ENCODE peak calls at places on chromosomes 11 and 22, in seven cellular contexts. One of them, this sample, is unnamed.

GRCh38 chr22:20779813-20780148 is 5.9 kb downstream of the SERPIND1 start:
- DNase-seq in K562: no peak
- DNase-seq in A549: no peak
- DNase-seq in ovary: no peak
- DNase-seq in GM12892: no peak
- DNase-seq in stomach: no peak
- DNase-seq in IMR-90: peak
- DNase-seq in this sample: peak

GRCh38 chr22:23388492-23389009 is 191.5 kb downstream of the IGLL1 start:
- DNase-seq in K562: no peak
- DNase-seq in A549: no peak
- DNase-seq in ovary: no peak
- DNase-seq in GM12892: no peak
- DNase-seq in stomach: no peak
- DNase-seq in IMR-90: no peak
- DNase-seq in this sample: no peak

GRCh38 chr11:20949585-20949984 is 280.2 kb downstream of the NELL1 start:
- DNase-seq in K562: no peak
- DNase-seq in A549: no peak
- DNase-seq in ovary: no peak
- DNase-seq in GM12892: no peak
- DNase-seq in stomach: no peak
- DNase-seq in IMR-90: no peak
- DNase-seq in this sample: no peak

GRCh38 chr11:15613231-15613630 is 498.5 kb downstream of the INSC start:
- DNase-seq in K562: no peak
- DNase-seq in A549: no peak
- DNase-seq in ovary: no peak
- DNase-seq in GM12892: no peak
- DNase-seq in stomach: no peak
- DNase-seq in IMR-90: peak
- DNase-seq in this sample: no peak

GRCh38 chr11:10439924-10440323 is 15.1 kb upstream of the AMPD3 start:
- DNase-seq in K562: no peak
- DNase-seq in A549: no peak
- DNase-seq in ovary: no peak
- DNase-seq in GM12892: no peak
- DNase-seq in stomach: no peak
- DNase-seq in IMR-90: no peak
- DNase-seq in this sample: no peak

GRCh38 chr11:92024788-92025187 is 199.8 kb upstream of the FAT3 start:
- DNase-seq in K562: no peak
- DNase-seq in A549: no peak
- DNase-seq in ovary: no peak
- DNase-seq in GM12892: no peak
- DNase-seq in stomach: no peak
- DNase-seq in IMR-90: no peak
- DNase-seq in this sample: no peak

GRCh38 chr11:31106963-31107576 is 262.5 kb downstream of the DCDC1 start:
- DNase-seq in K562: peak
- DNase-seq in A549: peak
- DNase-seq in ovary: peak
- DNase-seq in GM12892: no peak
- DNase-seq in stomach: peak
- DNase-seq in IMR-90: peak
- DNase-seq in this sample: peak

GRCh38 chr11:126411971-126412381 is 56.5 kb downstream of the ST3GAL4 start:
- DNase-seq in K562: peak
- DNase-seq in A549: no peak
- DNase-seq in ovary: peak
- DNase-seq in GM12892: no peak
- DNase-seq in stomach: no peak
- DNase-seq in IMR-90: no peak
- DNase-seq in this sample: no peak

GRCh38 chr11:111086058-111086457 is 159.5 kb upstream of the POU2AF2 start:
- DNase-seq in K562: no peak
- DNase-seq in A549: no peak
- DNase-seq in ovary: no peak
- DNase-seq in GM12892: no peak
- DNase-seq in stomach: no peak
- DNase-seq in IMR-90: no peak
- DNase-seq in this sample: no peak

GRCh38 chr11:46260161-46260560 is 17.3 kb upstream of the CREB3L1 start:
- DNase-seq in K562: no peak
- DNase-seq in A549: no peak
- DNase-seq in ovary: no peak
- DNase-seq in GM12892: no peak
- DNase-seq in stomach: no peak
- DNase-seq in IMR-90: no peak
- DNase-seq in this sample: no peak

GRCh38 chr22:23113847-23114720 is 27.7 kb downstream of the RSPH14 start:
- DNase-seq in K562: peak
- DNase-seq in A549: no peak
- DNase-seq in ovary: no peak
- DNase-seq in GM12892: no peak
- DNase-seq in stomach: no peak
- DNase-seq in IMR-90: no peak
- DNase-seq in this sample: no peak

GRCh38 chr11:58968251-58968711 is 29.0 kb downstream of the GLYATL1 start:
- DNase-seq in K562: no peak
- DNase-seq in A549: no peak
- DNase-seq in ovary: no peak
- DNase-seq in GM12892: no peak
- DNase-seq in stomach: peak
- DNase-seq in IMR-90: no peak
- DNase-seq in this sample: no peak

GRCh38 chr11:20056109-20057054 is 103.9 kb downstream of the DBX1 start:
- DNase-seq in K562: no peak
- DNase-seq in A549: no peak
- DNase-seq in ovary: no peak
- DNase-seq in GM12892: no peak
- DNase-seq in stomach: peak
- DNase-seq in IMR-90: no peak
- DNase-seq in this sample: no peak

GRCh38 chr11:27291954-27292641 is 70.9 kb downstream of the CCDC34 start:
- DNase-seq in K562: no peak
- DNase-seq in A549: no peak
- DNase-seq in ovary: no peak
- DNase-seq in GM12892: no peak
- DNase-seq in stomach: peak
- DNase-seq in IMR-90: no peak
- DNase-seq in this sample: no peak

GRCh38 chr11:120383518-120384155 is 47.4 kb downstream of the ARHGEF12 start:
- DNase-seq in K562: no peak
- DNase-seq in A549: no peak
- DNase-seq in ovary: no peak
- DNase-seq in GM12892: no peak
- DNase-seq in stomach: no peak
- DNase-seq in IMR-90: no peak
- DNase-seq in this sample: no peak

GRCh38 chr22:19675428-19675827 is 38.9 kb upstream of the SEPTIN5 start:
- DNase-seq in K562: no peak
- DNase-seq in A549: no peak
- DNase-seq in ovary: no peak
- DNase-seq in GM12892: no peak
- DNase-seq in stomach: no peak
- DNase-seq in IMR-90: no peak
- DNase-seq in this sample: no peak

GRCh38 chr22:45499746-45500145 is 2.9 kb upstream of the FBLN1 start:
- DNase-seq in K562: no peak
- DNase-seq in A549: no peak
- DNase-seq in ovary: no peak
- DNase-seq in GM12892: no peak
- DNase-seq in stomach: no peak
- DNase-seq in IMR-90: no peak
- DNase-seq in this sample: no peak

GRCh38 chr11:124656759-124657627 is 16.5 kb downstream of the SIAE start:
- DNase-seq in K562: no peak
- DNase-seq in A549: no peak
- DNase-seq in ovary: no peak
- DNase-seq in GM12892: no peak
- DNase-seq in stomach: no peak
- DNase-seq in IMR-90: peak
- DNase-seq in this sample: no peak

GRCh38 chr11:82818399-82819043 is 81.7 kb downstream of the PRCP start:
- DNase-seq in K562: no peak
- DNase-seq in A549: no peak
- DNase-seq in ovary: no peak
- DNase-seq in GM12892: no peak
- DNase-seq in stomach: no peak
- DNase-seq in IMR-90: no peak
- DNase-seq in this sample: no peak

GRCh38 chr11:15918674-15919073 is 437.7 kb downstream of the SOX6 start:
- DNase-seq in K562: no peak
- DNase-seq in A549: no peak
- DNase-seq in ovary: no peak
- DNase-seq in GM12892: no peak
- DNase-seq in stomach: no peak
- DNase-seq in IMR-90: no peak
- DNase-seq in this sample: no peak

GRCh38 chr11:122122179-122122578 is 6.2 kb upstream of the BLID start:
- DNase-seq in K562: no peak
- DNase-seq in A549: no peak
- DNase-seq in ovary: no peak
- DNase-seq in GM12892: no peak
- DNase-seq in stomach: no peak
- DNase-seq in IMR-90: no peak
- DNase-seq in this sample: no peak

GRCh38 chr22:27213766-27214581 is 556.6 kb downstream of the MIAT start:
- DNase-seq in K562: no peak
- DNase-seq in A549: no peak
- DNase-seq in ovary: peak
- DNase-seq in GM12892: no peak
- DNase-seq in stomach: no peak
- DNase-seq in IMR-90: peak
- DNase-seq in this sample: no peak

GRCh38 chr22:32205974-32206773 is 1.3 kb upstream of the RFPL2 start:
- DNase-seq in K562: no peak
- DNase-seq in A549: peak
- DNase-seq in ovary: no peak
- DNase-seq in GM12892: no peak
- DNase-seq in stomach: no peak
- DNase-seq in IMR-90: no peak
- DNase-seq in this sample: no peak

GRCh38 chr11:86988351-86988881 is 33.2 kb upstream of the FZD4 start:
- DNase-seq in K562: no peak
- DNase-seq in A549: no peak
- DNase-seq in ovary: no peak
- DNase-seq in GM12892: no peak
- DNase-seq in stomach: no peak
- DNase-seq in IMR-90: no peak
- DNase-seq in this sample: no peak

GRCh38 chr11:33881651-33882279 is 10.1 kb downstream of the LMO2 start:
- DNase-seq in K562: peak
- DNase-seq in A549: no peak
- DNase-seq in ovary: no peak
- DNase-seq in GM12892: no peak
- DNase-seq in stomach: no peak
- DNase-seq in IMR-90: no peak
- DNase-seq in this sample: no peak

DNA sequence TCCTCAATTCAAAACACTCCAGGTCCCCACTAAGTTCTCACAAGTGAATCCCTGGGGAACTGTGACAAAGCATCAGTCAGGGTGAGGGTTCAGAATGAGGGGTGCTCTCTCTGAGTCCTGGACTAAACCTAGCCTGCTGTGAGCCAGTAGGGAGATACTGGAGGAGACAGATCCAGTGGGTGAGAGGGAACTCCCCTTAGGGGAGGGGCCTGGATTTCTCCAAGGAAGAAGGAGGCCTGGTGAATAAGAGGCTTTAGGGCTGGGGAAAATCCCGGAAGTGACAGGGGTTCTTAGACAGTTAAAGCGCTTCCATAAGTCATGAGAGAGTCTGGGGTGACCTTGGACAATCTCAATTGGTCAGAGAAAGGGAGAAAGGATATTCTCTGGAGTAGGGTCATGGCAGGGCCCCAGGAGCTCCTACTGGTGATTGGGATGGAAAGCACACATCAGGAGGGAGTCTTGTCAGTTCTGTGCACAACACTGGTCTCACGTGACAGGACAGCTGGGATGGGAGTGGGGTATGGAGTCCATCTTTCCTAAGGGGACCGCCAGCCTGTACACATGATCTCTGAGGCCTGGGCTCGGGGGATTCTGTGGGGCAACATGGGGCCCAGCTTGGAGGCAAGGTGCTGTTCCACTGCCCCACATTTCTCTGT is 1.5 kb downstream of the TBC1D10A start:
- DNase-seq in K562: no peak
- DNase-seq in A549: peak
- DNase-seq in ovary: peak
- DNase-seq in GM12892: no peak
- DNase-seq in stomach: peak
- DNase-seq in IMR-90: peak
- DNase-seq in this sample: peak
- TF ChIP-seq POLR2A in K562: no peak
- TF ChIP-seq POLR2A in A549: no peak
- TF ChIP-seq POLR2A in ovary: no peak
- TF ChIP-seq POLR2A in GM12892: no peak
- TF ChIP-seq POLR2A in stomach: no peak
- TF ChIP-seq POLR2A in IMR-90: peak
- TF ChIP-seq POLR2A in this sample: no peak

DNA sequence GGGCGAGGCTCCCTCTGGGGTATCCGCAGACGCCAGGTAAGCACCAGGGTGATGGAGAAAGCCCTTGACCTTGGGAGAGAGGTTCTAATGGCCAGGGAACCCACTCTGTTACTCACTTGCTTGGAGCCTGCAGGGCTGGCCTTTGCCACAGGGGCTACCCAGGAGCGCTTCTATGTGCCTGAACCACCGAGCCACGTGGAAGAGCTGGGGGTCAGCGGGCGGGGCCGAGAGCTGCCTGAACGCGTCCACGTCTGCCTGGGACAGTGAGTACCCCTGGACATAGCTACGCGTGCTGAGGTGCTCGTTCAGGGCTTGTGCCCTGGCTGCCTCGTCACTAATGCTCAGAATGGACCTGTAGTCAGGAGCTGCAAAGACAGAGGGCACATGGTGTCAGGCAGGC is 9.6 kb downstream of the CARS1 start:
- DNase-seq in K562: no peak
- DNase-seq in A549: no peak
- DNase-seq in ovary: no peak
- DNase-seq in GM12892: no peak
- DNase-seq in stomach: no peak
- DNase-seq in IMR-90: no peak
- DNase-seq in this sample: no peak
- TF ChIP-seq POLR2A in K562: no peak
- TF ChIP-seq POLR2A in A549: no peak
- TF ChIP-seq POLR2A in ovary: no peak
- TF ChIP-seq POLR2A in GM12892: no peak
- TF ChIP-seq POLR2A in stomach: no peak
- TF ChIP-seq POLR2A in IMR-90: no peak
- TF ChIP-seq POLR2A in this sample: no peak

GRCh38 chr11:62771144-62772021 is at the start of gene TAF6L:
- DNase-seq in K562: peak
- DNase-seq in A549: peak
- DNase-seq in ovary: peak
- DNase-seq in GM12892: peak
- DNase-seq in stomach: peak
- DNase-seq in IMR-90: peak
- DNase-seq in this sample: peak
- TF ChIP-seq POLR2A in K562: peak
- TF ChIP-seq POLR2A in A549: peak
- TF ChIP-seq POLR2A in ovary: peak
- TF ChIP-seq POLR2A in GM12892: peak
- TF ChIP-seq POLR2A in stomach: no peak
- TF ChIP-seq POLR2A in IMR-90: peak
- TF ChIP-seq POLR2A in this sample: peak

GRCh38 chr22:36192601-36193000 is 9.0 kb downstream of the APOL4 start:
- DNase-seq in K562: no peak
- DNase-seq in A549: no peak
- DNase-seq in ovary: no peak
- DNase-seq in GM12892: no peak
- DNase-seq in stomach: no peak
- DNase-seq in IMR-90: no peak
- DNase-seq in this sample: no peak
- TF ChIP-seq POLR2A in K562: no peak
- TF ChIP-seq POLR2A in A549: no peak
- TF ChIP-seq POLR2A in ovary: no peak
- TF ChIP-seq POLR2A in GM12892: no peak
- TF ChIP-seq POLR2A in stomach: no peak
- TF ChIP-seq POLR2A in IMR-90: no peak
- TF ChIP-seq POLR2A in this sample: no peak

This sample was measured in H54.